ENCODE peak calls at places on chromosomes 4 and X, in five cellular contexts. Q, S, V, Y and R are unnamed samples.

GRCh38 chrX:150847088-150847487 is 51.4 kb downstream of the CD99L2 start:
- DNase-seq in Q (no peak), S (no peak), V (no peak), Y (no peak), R (no peak)

GRCh38 chr4:42641696-42642095 is 15.2 kb downstream of the ATP8A1 start:
- DNase-seq in Q (no peak), S (no peak), V (no peak), Y (no peak), R (no peak)

GRCh38 chr4:143482753-143483362 is 30.6 kb upstream of the SMARCA5 start:
- DNase-seq in Q (peak; percentile 73), S (no peak), V (no peak), Y (no peak), R (no peak)

GRCh38 chr4:81198151-81198550 is 16.9 kb downstream of the PRKG2 start:
- DNase-seq in Q (no peak), S (no peak), V (no peak), Y (no peak), R (peak; percentile 7)

GRCh38 chr4:82431026-82431745 is 796 bp downstream of the ENOPH1 start:
- DNase-seq in Q (peak; percentile 60), S (peak; percentile 63), V (peak; percentile 42), Y (peak; percentile 75), R (no peak)

GRCh38 chrX:39577976-39578962 is 519.5 kb downstream of the BCOR start:
- DNase-seq in Q (peak; percentile 4), S (peak; percentile 19), V (no peak), Y (no peak), R (no peak)

GRCh38 chrX:1483843-1484637 is 31.3 kb upstream of the ASMTL start:
- DNase-seq in Q (no peak), S (no peak), V (no peak), Y (no peak), R (no peak)

GRCh38 chrX:8201896-8202331 is 30.8 kb upstream of the VCX2 start:
- DNase-seq in Q (no peak), S (no peak), V (no peak), Y (no peak), R (no peak)

DNA sequence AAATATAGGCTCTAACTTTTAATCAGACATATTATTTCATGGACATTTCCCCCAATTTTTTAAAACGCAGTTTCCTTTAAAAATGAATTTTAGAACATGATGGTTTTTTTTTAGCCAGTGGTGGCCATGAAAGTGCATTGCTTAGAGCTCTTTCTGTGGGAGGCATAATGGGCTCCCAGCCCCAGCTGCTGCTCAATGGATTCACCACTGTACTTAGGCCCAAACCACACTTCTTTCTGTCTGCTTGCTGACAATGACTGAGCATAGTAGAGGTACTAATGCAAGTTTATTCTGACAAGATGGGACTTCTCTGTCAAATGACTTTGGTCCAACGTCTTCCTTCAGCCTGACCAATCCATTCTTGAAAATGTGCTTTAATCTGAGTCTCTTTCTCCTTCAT is 400.2 kb upstream of the GRIA3 start:
- DNase-seq in Q (no peak), S (no peak), V (no peak), Y (no peak), R (no peak)
- H3K27ac ChIP-seq in Q (no peak overlapping the region), S (no peak overlapping the region), V (no peak overlapping the region), Y (no peak overlapping the region), R (no peak overlapping the region)

GRCh38 chr4:146522098-146522861 is 540 bp upstream of the SLC10A7 start:
- DNase-seq in Q (peak; percentile 94), S (peak; percentile 81), V (peak; percentile 77), Y (peak; percentile 92), R (peak; percentile 87)

GRCh38 chr4:146521543-146522097 is at the start of gene SLC10A7:
- DNase-seq in Q (peak; percentile 88), S (peak; percentile 74), V (peak; percentile 82), Y (peak; percentile 93), R (peak; percentile 41)

GRCh38 chr4:146524663-146525062 is 2.9 kb upstream of the SLC10A7 start:
- DNase-seq in Q (no peak), S (no peak), V (no peak), Y (no peak), R (no peak)

GRCh38 chr4:146522862-146523205 is 1.1 kb upstream of the SLC10A7 start:
- DNase-seq in Q (peak; percentile 42), S (peak; percentile 32), V (no peak), Y (no peak), R (no peak)

GRCh38 chr4:146525754-146526153 is 4.0 kb upstream of the SLC10A7 start:
- DNase-seq in Q (no peak), S (no peak), V (no peak), Y (no peak), R (no peak)
- H3K27ac ChIP-seq in Q (no peak overlapping the region), S (no peak overlapping the region), V (no peak overlapping the region), Y (no peak overlapping the region), R (no peak overlapping the region)

GRCh38 chr4:25881187-25881586 is 18.4 kb upstream of the SEL1L3 start:
- DNase-seq in Q (no peak), S (no peak), V (no peak), Y (no peak), R (no peak)
- H3K27ac ChIP-seq in Q (no peak overlapping the region), S (no peak overlapping the region), V (no peak overlapping the region), Y (no peak overlapping the region), R (no peak overlapping the region)

GRCh38 chr4:75881476-75881875 is 20.8 kb downstream of the PPEF2 start:
- DNase-seq in Q (no peak), S (no peak), V (no peak), Y (no peak), R (no peak)

GRCh38 chr4:75880278-75880677 is 22.0 kb downstream of the PPEF2 start:
- DNase-seq in Q (no peak), S (no peak), V (no peak), Y (no peak), R (no peak)

DNA sequence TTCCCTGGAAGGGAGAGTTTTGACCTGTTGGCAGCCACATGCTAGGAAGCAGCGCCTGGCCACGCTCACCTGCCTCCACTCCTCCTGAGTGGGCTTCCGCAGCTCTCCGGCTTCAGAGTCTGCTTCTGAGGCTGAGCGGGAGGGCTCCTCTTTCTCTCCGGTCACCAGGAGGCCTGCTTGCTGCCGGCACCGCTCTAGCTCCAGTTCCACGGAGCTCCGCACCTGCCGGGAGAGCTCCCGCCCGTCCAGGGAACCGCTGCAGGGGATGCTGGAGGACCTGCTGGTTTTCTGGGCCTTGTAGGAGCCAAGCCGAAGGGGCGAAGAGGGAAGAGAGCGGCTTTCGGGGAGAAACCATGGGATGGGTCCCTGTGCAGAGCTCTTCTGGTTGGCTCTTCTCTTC is 26.0 kb downstream of the PPEF2 start:
- DNase-seq in Q (no peak), S (no peak), V (no peak), Y (no peak), R (no peak)
- H3K27ac ChIP-seq in Q (no peak overlapping the region), S (no peak overlapping the region), V (no peak overlapping the region), Y (no peak overlapping the region), R (no peak overlapping the region)

GRCh38 chr4:14218641-14219040 is 591.1 kb upstream of the BOD1L1 start:
- DNase-seq in Q (no peak), S (no peak), V (no peak), Y (no peak), R (no peak)
- H3K27ac ChIP-seq in Q (no peak overlapping the region), S (no peak overlapping the region), V (no peak overlapping the region), Y (no peak overlapping the region), R (peak overlapping the region; percentile 51)

GRCh38 chr4:147772056-147772455 is 40.2 kb downstream of the ARHGAP10 start:
- DNase-seq in Q (no peak), S (no peak), V (no peak), Y (no peak), R (no peak)
- H3K27ac ChIP-seq in Q (peak overlapping the region; percentile 76), S (no peak overlapping the region), V (no peak overlapping the region), Y (no peak overlapping the region), R (no peak overlapping the region)

GRCh38 chr4:125620066-125620850 is 305.5 kb downstream of the FAT4 start:
- DNase-seq in Q (peak; percentile 2), S (no peak), V (no peak), Y (no peak), R (no peak)

DNA sequence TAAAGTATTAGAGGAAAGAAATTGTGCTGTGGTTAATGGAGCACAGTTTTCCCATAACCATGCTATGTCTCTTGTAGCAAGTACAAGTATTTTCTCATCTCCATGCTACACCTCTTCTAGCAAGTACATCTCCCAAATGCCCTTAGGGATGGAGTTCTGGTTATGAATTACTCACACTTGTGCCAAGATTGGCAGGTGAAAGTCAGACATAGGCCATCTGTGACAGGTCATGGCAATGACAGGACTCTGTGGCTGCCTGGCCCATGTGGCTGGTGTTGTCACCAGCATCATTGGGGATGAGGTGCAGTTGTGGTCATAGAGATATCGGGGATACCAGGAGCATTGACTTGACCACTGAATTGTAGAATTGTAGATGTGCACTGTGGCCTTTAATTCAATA is 310.2 kb downstream of the FAT4 start:
- DNase-seq in Q (no peak), S (no peak), V (no peak), Y (no peak), R (no peak)
- H3K27ac ChIP-seq in Q (no peak overlapping the region), S (no peak overlapping the region), V (no peak overlapping the region), Y (no peak overlapping the region), R (no peak overlapping the region)

DNA sequence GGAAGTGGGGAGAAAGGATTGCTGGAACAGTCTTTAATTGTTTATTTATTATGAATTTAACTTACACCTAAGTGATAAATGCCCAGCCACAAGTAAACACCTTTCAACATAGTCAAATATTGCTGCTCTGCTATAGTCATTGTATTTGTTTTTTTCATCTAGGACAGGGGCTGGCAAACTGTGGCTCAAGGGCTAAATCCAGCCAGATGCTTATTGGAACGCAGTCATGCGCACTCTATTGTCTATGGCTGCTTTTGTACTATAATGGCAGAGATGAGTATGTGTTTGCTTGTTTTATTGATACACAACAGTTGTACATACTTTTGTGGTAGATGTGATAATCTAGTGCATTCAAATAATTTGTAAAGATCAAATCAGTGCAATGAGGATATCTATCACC is 95.3 kb downstream of the ZAR1 start:
- DNase-seq in Q (no peak), S (no peak), V (no peak), Y (no peak), R (no peak)
- H3K27ac ChIP-seq in Q (no peak overlapping the region), S (no peak overlapping the region), V (no peak overlapping the region), Y (no peak overlapping the region), R (peak overlapping the region; percentile 51)